ENCODE peak calls at places on chromosomes 13 and 19, in ten cellular contexts. O is CD4-positive, alpha-beta T cell; X is dorsolateral prefrontal cortex; U is ascending aorta; Q is neuronal stem cell; D is body of pancreas; F is heart left ventricle; A is Panc1; T is colonic mucosa; M is CD8-positive, alpha-beta memory T cell. G is an unnamed sample.

GRCh38 chr19:2034729-2035589 is 16.1 kb downstream of the MKNK2 start:
- DNase-seq in Q (no peak), D (peak; percentile 54), M (peak; percentile 72), F (no peak), U (no peak), T (peak; percentile 91), O (peak; percentile 84), X (no peak), A (no peak), G (no peak)

GRCh38 chr19:18883530-18884304 is 12.2 kb downstream of the CERS1 start:
- DNase-seq in U (no peak), F (no peak), M (no peak), X (no peak), D (no peak), O (no peak), A (no peak), T (peak; percentile 47), Q (no peak), G (no peak)

GRCh38 chr19:4067396-4068057 is 828 bp upstream of the ZBTB7A start:
- DNase-seq in U (no peak), X (no peak), Q (no peak), D (peak; percentile 48), O (no peak), M (peak; percentile 56), F (peak; percentile 46), T (peak; percentile 54), A (no peak), G (no peak)

GRCh38 chr13:42377640-42378382 is 105.9 kb downstream of the AKAP11 start:
- DNase-seq in F (no peak), Q (no peak), A (no peak), D (no peak), O (no peak), M (peak; percentile 64), T (no peak), U (no peak), X (no peak), G (no peak)

GRCh38 chr13:92805766-92806165 is 420.8 kb upstream of the GPC6 start:
- DNase-seq in F (no peak), A (no peak), X (no peak), O (no peak), U (no peak), T (no peak), M (no peak), Q (no peak), D (no peak), G (no peak)

GRCh38 chr19:54137913-54138776 is 583 bp downstream of the CNOT3 start:
- DNase-seq in X (no peak), F (no peak), Q (no peak), T (peak; percentile 36), A (no peak), O (peak; percentile 44), U (no peak), M (peak; percentile 66), D (peak; percentile 35), G (no peak)

GRCh38 chr19:6464070-6464873 is at the start of gene CRB3:
- DNase-seq in F (no peak), M (peak; percentile 77), O (peak; percentile 66), U (no peak), D (peak; percentile 97), Q (no peak), T (peak; percentile 99), X (no peak), A (no peak), G (no peak)

GRCh38 chr19:22428299-22428913 is 6.3 kb upstream of the ZNF98 start:
- DNase-seq in F (no peak), D (peak; percentile 15), T (no peak), O (no peak), M (no peak), X (no peak), Q (no peak), A (no peak), U (no peak), G (no peak)

GRCh38 chr19:1837625-1838105 is 10.6 kb downstream of the REXO1 start:
- DNase-seq in O (peak; percentile 33), M (peak; percentile 66), X (no peak), F (no peak), D (no peak), A (no peak), T (peak; percentile 71), U (no peak), Q (no peak), G (no peak)

GRCh38 chr19:34707661-34708060 is 26.4 kb upstream of the ZNF181 start:
- DNase-seq in F (no peak), O (no peak), M (no peak), X (no peak), Q (no peak), U (no peak), T (no peak), A (no peak), D (peak; percentile 79), G (no peak)

GRCh38 chr13:43830481-43830873 is 43.7 kb upstream of the ENOX1 start:
- DNase-seq in T (no peak), X (no peak), M (no peak), F (no peak), A (no peak), D (no peak), U (no peak), Q (no peak), O (no peak), G (no peak)

GRCh38 chr19:50496189-50497029 is 14.6 kb downstream of the JOSD2 start:
- DNase-seq in O (no peak), X (peak; percentile 86), U (no peak), A (no peak), D (peak; percentile 60), Q (no peak), T (no peak), F (peak; percentile 89), M (peak; percentile 38), G (peak; percentile 89)

GRCh38 chr13:21670006-21670882 is 629 bp upstream of the FGF9 start:
- DNase-seq in D (peak; percentile 46), A (no peak), U (no peak), T (peak; percentile 78), O (peak; percentile 28), Q (peak; percentile 72), X (no peak), M (peak; percentile 78), F (peak; percentile 57), G (peak; percentile 28)

GRCh38 chr13:28415994-28416411 is 78.9 kb downstream of the FLT1 start:
- DNase-seq in Q (no peak), T (no peak), M (no peak), O (no peak), F (no peak), A (no peak), U (no peak), X (no peak), D (no peak), G (no peak)

DNA sequence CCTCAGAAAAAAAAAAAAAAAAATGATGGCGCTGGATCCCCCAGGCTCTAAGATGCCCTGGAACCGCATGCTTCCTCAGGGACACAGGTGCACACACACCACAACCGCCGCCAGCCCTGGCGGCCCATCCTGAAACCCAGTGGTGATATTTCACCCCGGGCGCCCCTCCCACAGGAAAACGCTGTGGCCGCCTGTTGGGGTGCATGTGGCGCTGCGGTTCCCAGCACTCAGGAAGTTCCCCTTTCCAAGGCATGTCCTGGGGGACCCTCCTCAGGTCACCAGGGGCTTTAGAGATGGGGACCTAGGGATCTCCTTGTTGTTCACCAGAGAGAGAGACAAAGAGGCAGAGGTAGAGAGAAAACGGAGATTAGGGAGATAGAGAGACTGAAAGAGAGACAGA is 2.5 kb downstream of the ADGRE2 start:
- DNase-seq in X (no peak), M (no peak), D (no peak), F (peak; percentile 35), U (no peak), O (no peak), Q (no peak), T (no peak), A (no peak), G (no peak)
- H3K27ac ChIP-seq in X (no peak overlapping the region), M (peak overlapping the region; percentile 43), D (no peak overlapping the region), F (no peak overlapping the region), U (no peak overlapping the region), O (no peak overlapping the region), Q (no peak overlapping the region), T (no peak overlapping the region), A (no peak overlapping the region), G (no peak overlapping the region)

DNA sequence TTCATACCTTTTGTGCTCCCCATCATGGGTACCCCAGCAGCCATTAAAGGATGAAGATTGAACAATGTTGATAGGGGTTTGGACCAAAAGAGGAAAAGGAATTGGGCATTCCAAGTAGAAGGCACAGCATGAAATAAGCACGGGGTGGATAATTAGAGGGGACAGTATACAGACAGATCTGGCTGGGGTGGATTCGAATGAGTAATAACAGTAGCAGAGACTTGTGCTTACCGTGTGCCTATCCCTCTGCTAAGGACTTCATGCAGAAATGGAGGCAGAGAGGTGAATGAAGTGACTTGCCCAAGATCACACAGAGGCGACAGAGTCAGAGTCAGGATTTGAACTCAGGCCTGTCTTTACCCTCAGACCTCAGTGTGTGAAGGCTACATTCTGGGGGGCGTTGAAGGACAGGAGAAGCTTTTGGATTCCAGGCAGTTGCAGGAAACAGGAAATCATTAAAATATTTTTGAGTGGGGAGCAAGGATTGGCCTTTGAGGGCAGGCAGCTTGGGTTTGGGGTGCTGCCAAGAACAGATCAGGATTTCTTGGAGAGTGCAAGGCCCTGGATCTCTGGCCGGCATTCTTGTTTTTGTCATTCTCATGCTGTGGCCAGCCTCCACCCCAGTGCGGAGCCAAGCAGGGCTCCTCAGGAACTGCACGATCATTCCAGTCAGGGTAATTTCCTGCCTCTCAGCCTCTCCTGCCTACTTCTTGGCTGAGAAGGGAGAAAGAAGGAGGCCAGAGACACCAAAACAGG is 18.7 kb downstream of the PAF1 start:
- DNase-seq in U (peak; percentile 93), Q (no peak), M (no peak), A (no peak), F (peak; percentile 88), D (peak; percentile 75), X (no peak), O (no peak), T (peak; percentile 64), G (peak; percentile 41)
- H3K27ac ChIP-seq in U (peak overlapping the region; percentile 96), Q (no peak overlapping the region), M (no peak overlapping the region), A (no peak overlapping the region), F (peak overlapping the region; percentile 85), D (peak overlapping the region; percentile 45), X (peak overlapping the region; percentile 82), O (no peak overlapping the region), T (peak overlapping the region; percentile 85), G (peak overlapping the region; percentile 68)

GRCh38 chr19:55341191-55342043 is 1.7 kb downstream of the KMT5C start:
- DNase-seq in Q (peak; percentile 84), A (no peak), X (no peak), M (no peak), O (peak; percentile 28), D (peak; percentile 83), F (peak; percentile 83), T (peak; percentile 87), U (peak; percentile 80), G (peak; percentile 34)
- H3K27ac ChIP-seq in Q (peak overlapping the region; percentile 88), A (peak overlapping the region; percentile 83), X (no peak overlapping the region), M (peak overlapping the region; percentile 95), O (no peak overlapping the region), D (no peak overlapping the region), F (no peak overlapping the region), T (no peak overlapping the region), U (no peak overlapping the region), G (no peak overlapping the region)

DNA sequence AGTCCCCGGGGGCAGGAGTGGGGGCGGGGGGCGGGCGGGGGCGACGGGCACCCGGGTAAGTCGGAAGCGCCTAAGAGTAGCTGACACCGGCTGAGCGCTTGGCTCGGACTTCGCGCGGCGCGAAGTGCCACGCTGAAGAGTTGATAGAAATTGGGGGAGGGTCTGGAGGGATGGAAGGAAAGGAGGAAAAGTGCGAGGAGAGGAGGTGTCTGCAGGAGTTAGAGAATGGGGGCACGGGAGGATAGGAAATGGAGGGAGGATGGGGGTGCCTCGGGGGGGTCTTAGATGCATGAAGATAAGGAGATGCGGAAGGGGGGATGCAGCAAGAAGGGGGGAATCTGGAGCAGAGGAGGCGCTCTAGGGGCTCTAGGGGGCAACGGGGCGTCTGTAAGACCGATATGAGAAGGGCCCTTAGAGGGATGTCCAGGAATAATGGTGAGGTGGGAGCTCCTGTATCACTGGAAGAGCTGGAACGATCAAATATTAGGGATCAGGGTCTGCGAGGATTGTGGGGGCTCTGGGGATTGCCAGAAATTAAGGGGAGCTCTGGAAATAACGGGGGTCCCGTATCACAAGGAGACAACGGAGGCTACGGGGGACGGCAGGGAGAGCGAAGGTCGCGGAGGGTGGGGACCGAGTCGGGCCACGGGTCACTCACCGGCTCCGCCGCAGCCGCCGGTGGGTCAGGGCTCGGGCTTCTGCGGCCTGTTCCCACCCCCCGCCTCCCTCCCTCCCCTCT is at the start of gene MYPOP:
- DNase-seq in X (no peak), Q (no peak), A (no peak), O (no peak), M (no peak), F (no peak), D (no peak), T (no peak), U (no peak), G (no peak)
- H3K27ac ChIP-seq in X (peak within 1 kb of the TSS; percentile 90), Q (peak within 1 kb of the TSS; percentile 97), A (peak within 1 kb of the TSS; percentile 81), O (peak within 1 kb of the TSS; percentile 85), M (peak within 1 kb of the TSS; percentile 68), F (peak within 1 kb of the TSS; percentile 83), D (peak within 1 kb of the TSS; percentile 17), T (peak within 1 kb of the TSS; percentile 76), U (peak within 1 kb of the TSS; percentile 39), G (peak within 1 kb of the TSS; percentile 97)